ENCODE peak calls at places on chromosome 2, in four cellular contexts. Z, K, E and Q are unnamed samples.

GRCh38 chr2:227411320-227411989 is 23.7 kb upstream of the SCYGR1 start:
- DNase-seq in Z (no peak), K (peak), E (no peak), Q (no peak)

GRCh38 chr2:54212456-54212855 is 43.6 kb downstream of the TSPYL6 start:
- DNase-seq in Z (no peak), K (no peak), E (peak), Q (no peak)

GRCh38 chr2:144517825-144518699 is 1.9 kb downstream of the ZEB2 start:
- DNase-seq in Z (no peak), K (no peak), E (no peak), Q (no peak)

GRCh38 chr2:186603208-186603765 is 13.4 kb downstream of the ITGAV start:
- DNase-seq in Z (no peak), K (no peak), E (no peak), Q (no peak)

GRCh38 chr2:177731384-177731783 is 338.8 kb downstream of the AGPS start:
- DNase-seq in Z (no peak), K (no peak), E (no peak), Q (peak)

GRCh38 chr2:197378494-197378972 is 56.3 kb downstream of the SF3B1 start:
- DNase-seq in Z (peak), K (peak), E (peak), Q (peak)

GRCh38 chr2:10444463-10444862 is 3.7 kb downstream of the ODC1 start:
- DNase-seq in Z (no peak), K (no peak), E (no peak), Q (no peak)

GRCh38 chr2:28751956-28752607 is 452 bp downstream of the PPP1CB start:
- DNase-seq in Z (no peak), K (peak), E (no peak), Q (peak)

GRCh38 chr2:44578401-44579135 is 216.8 kb downstream of the CAMKMT start:
- DNase-seq in Z (no peak), K (no peak), E (no peak), Q (no peak)

GRCh38 chr2:96830064-96830562 is 13.7 kb downstream of the ANKRD23 start:
- DNase-seq in Z (no peak), K (no peak), E (no peak), Q (no peak)

GRCh38 chr2:34547340-34547739 is 948.2 kb upstream of the FAM98A start:
- DNase-seq in Z (no peak), K (no peak), E (no peak), Q (peak)

GRCh38 chr2:103008586-103008985 is 246.8 kb downstream of the TMEM182 start:
- DNase-seq in Z (no peak), K (peak), E (peak), Q (peak)

GRCh38 chr2:148614332-148615049 is 30.1 kb upstream of the EPC2 start:
- DNase-seq in Z (no peak), K (peak), E (no peak), Q (peak)

GRCh38 chr2:147554708-147555107 is 290.1 kb upstream of the ACVR2A start:
- DNase-seq in Z (no peak), K (no peak), E (no peak), Q (no peak)

GRCh38 chr2:11822746-11823411 is 76.4 kb downstream of the LPIN1 start:
- DNase-seq in Z (no peak), K (no peak), E (peak), Q (no peak)

GRCh38 chr2:62785216-62785615 is 79.7 kb downstream of the EHBP1 start:
- DNase-seq in Z (no peak), K (no peak), E (no peak), Q (no peak)

GRCh38 chr2:168997794-168998193 is 33.3 kb downstream of the ABCB11 start:
- DNase-seq in Z (no peak), K (no peak), E (no peak), Q (no peak)

GRCh38 chr2:165889158-165889557 is 64.4 kb downstream of the TTC21B start:
- DNase-seq in Z (no peak), K (no peak), E (no peak), Q (no peak)

GRCh38 chr2:182542501-182543258 is 115.8 kb upstream of the PDE1A start:
- DNase-seq in Z (no peak), K (no peak), E (no peak), Q (no peak)

GRCh38 chr2:164314148-164314547 is 307.1 kb downstream of the GRB14 start:
- DNase-seq in Z (no peak), K (peak), E (no peak), Q (no peak)

GRCh38 chr2:88950010-88950409 is 258.5 kb downstream of the RPIA start:
- DNase-seq in Z (no peak), K (peak), E (peak), Q (no peak)

GRCh38 chr2:23478933-23479683 is 94.1 kb downstream of the KLHL29 start:
- DNase-seq in Z (no peak), K (no peak), E (no peak), Q (no peak)

GRCh38 chr2:232335859-232336215 is 42.7 kb upstream of the ALPP start:
- DNase-seq in Z (no peak), K (no peak), E (no peak), Q (no peak)

GRCh38 chr2:136113767-136114070 is 4.2 kb downstream of the CXCR4 start:
- DNase-seq in Z (no peak), K (no peak), E (no peak), Q (no peak)

GRCh38 chr2:106965611-106966010 is 79.6 kb upstream of the ST6GAL2 start:
- DNase-seq in Z (no peak), K (no peak), E (no peak), Q (no peak)

GRCh38 chr2:240166191-240166590 is 25.7 kb upstream of the OTOS start:
- DNase-seq in Z (no peak), K (no peak), E (no peak), Q (no peak)

GRCh38 chr2:25324905-25325592 is 16.7 kb downstream of the DNMT3A start:
- DNase-seq in Z (no peak), K (no peak), E (no peak), Q (no peak)

GRCh38 chr2:159035790-159036411 is 67.5 kb downstream of the TANC1 start:
- DNase-seq in Z (peak), K (peak), E (peak), Q (peak)

GRCh38 chr2:158953926-158954763 is 14.3 kb upstream of the TANC1 start:
- DNase-seq in Z (no peak), K (peak), E (peak), Q (no peak)

GRCh38 chr2:168995744-168996143 is 35.4 kb downstream of the ABCB11 start:
- DNase-seq in Z (no peak), K (no peak), E (no peak), Q (no peak)

GRCh38 chr2:236295481-236295880 is 31.3 kb upstream of the ASB18 start:
- DNase-seq in Z (no peak), K (no peak), E (no peak), Q (no peak)

GRCh38 chr2:223970343-223971128 is 13.3 kb downstream of the MRPL44 start:
- DNase-seq in Z (peak), K (peak), E (peak), Q (no peak)

GRCh38 chr2:100588071-100588786 is 25.4 kb downstream of the PDCL3 start:
- DNase-seq in Z (peak), K (peak), E (no peak), Q (no peak)

GRCh38 chr2:127146071-127146725 is 39.2 kb upstream of the BIN1 start:
- DNase-seq in Z (no peak), K (no peak), E (no peak), Q (no peak)

GRCh38 chr2:127146820-127147502 is 40.0 kb upstream of the BIN1 start:
- DNase-seq in Z (no peak), K (no peak), E (no peak), Q (no peak)

GRCh38 chr2:127145255-127145899 is 38.4 kb upstream of the BIN1 start:
- DNase-seq in Z (no peak), K (no peak), E (no peak), Q (no peak)

GRCh38 chr2:127142663-127143630 is 36.0 kb upstream of the BIN1 start:
- DNase-seq in Z (no peak), K (no peak), E (no peak), Q (no peak)

DNA sequence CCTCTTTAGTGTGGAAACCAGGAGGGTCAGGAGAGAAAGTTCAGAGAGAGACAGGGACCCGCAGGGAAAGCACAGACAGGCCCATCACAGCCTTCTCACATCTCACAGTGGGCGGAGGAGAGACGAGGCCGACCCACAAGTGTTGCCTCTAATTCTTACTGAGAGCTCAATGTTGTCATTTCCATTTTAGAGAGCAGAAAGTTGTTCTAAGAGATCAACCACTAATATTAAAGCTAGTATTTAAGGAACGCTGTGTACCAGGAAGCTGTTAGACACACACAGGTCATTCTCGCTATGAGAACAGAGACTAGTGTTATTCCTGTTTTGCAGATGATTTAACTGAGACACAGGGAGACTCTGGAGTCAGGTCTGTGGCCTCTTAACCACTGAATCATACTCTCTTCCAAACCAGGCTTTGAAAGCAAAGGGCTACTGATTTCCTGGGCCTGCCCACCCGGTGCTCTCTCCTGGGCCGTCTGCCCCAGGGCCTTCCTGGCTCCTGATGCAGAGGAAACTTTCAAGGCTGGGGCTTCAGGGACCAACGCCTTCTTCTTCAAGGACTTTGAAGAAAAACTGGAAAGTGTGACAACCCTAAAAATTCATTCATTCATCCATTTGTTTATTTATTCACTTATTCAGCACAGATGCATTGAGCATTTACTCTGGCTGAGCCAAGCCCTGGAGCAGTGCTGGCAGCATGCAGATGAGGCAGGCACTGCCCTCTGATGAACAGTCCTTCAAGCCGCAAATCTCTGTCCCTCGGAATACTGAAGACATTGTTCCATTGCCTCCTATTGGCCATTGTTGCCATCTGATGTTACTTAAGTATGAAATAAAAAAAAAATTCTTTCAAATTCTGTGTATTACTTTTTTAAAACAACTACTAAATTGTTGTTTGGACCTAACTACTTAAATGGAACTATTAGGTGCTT is 37.2 kb upstream of the BIN1 start:
- DNase-seq in Z (no peak), K (peak), E (no peak), Q (no peak)
- TF ChIP-seq NR3C1 in Z (no peak), K (no peak), E (no peak), Q (no peak)

DNA sequence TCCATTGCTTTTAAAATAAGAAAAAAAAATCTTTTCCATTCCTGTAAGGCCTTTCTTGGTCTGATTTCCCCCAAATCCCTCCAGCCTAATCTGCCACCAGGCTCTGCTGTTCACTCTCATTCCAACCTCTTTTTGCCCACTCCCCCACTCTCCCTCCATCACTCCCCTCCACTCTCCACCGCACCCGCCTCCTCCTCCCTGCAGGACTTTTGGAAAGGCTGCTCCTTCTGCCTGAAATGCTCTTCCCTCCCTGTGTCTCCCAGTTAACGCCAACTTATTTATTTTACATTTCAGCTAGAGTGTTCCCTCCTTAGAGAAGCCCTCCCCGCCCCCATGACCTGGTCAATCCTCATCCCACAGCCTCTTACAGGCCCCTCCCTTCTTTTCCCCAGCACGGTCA is 4.7 kb upstream of the WNT6 start:
- DNase-seq in Z (no peak), K (no peak), E (no peak), Q (no peak)
- TF ChIP-seq NR3C1 in Z (no peak), K (no peak), E (no peak), Q (no peak)

DNA sequence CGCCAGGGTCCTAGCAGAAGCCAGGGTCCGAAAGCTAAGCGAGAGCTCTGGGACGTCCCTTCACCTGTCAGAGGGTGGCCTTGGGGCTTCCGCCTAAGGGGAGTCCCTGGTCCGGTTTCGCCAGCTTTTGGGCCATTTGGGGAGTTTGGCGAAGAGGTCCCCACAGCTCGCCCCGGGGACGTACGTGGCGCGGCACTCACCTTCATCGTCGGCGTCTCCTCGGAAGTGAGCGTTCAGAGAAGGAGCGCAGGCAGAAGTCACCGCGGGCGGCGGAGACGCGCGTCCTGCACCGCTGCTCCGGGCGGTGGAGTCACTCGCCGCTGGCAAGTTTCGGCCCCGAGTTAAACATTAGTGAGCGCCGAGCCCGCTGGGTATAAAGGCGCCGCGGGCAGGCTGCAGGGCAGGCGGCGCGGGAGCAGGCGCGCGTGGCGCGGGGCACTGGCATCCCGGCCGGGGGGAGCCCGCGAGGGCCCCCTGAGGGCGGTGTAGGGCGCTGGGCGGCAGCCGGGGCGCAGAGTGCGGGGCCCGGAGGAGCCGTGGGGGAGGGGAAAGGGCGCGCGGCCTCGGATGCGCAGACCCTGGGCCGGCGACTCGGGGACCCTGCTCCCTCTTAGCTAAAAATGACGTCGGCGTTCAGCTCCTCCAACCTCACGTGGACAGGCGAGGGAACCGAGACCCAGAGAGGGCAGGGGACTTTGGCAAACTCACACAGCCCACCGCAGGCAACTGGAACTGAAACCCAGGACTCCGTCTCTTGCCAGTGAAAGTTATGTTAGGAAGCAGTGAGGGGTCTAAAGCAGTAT is at the start of gene DPP4:
- DNase-seq in Z (no peak), K (peak), E (peak), Q (peak)
- TF ChIP-seq NR3C1 in Z (no peak), K (no peak), E (no peak), Q (no peak)

GRCh38 chr2:64213607-64214275 is 69.5 kb upstream of the PELI1 start:
- DNase-seq in Z (no peak), K (no peak), E (no peak), Q (no peak)

GRCh38 chr2:64212801-64213321 is 68.6 kb upstream of the PELI1 start:
- DNase-seq in Z (no peak), K (no peak), E (no peak), Q (no peak)

GRCh38 chr2:64212346-64212745 is 68.1 kb upstream of the PELI1 start:
- DNase-seq in Z (no peak), K (peak), E (no peak), Q (no peak)

GRCh38 chr2:64210816-64211215 is 66.6 kb upstream of the PELI1 start:
- DNase-seq in Z (no peak), K (no peak), E (no peak), Q (no peak)

DNA sequence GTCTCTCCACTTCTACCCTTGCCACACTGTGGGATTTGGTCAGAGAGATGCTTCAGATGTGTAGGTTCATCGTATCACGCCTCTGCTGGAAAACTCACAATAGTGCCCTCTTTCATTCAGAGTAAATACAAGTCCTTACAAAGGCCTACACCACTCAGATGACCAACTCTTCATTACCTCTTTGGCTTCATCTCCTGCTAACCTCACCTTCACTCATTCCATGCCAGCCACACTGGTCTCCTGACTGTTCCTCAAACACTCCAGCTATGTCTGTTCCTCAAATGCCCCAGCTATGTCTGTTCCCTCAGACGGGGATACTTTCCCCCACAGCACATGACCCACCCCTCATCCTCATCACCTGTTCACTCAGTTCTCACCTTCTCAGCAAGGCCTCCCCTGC is 67.3 kb upstream of the PELI1 start:
- DNase-seq in Z (no peak), K (no peak), E (no peak), Q (no peak)
- TF ChIP-seq NR3C1 in Z (no peak), K (no peak), E (no peak), Q (no peak)